ENCODE peak calls at places on chromosome 10, in five cellular contexts. One of them, this sample, is unnamed.

GRCh38 chr10:37794305-37794976 is 63.0 kb downstream of the ZNF248 start:
- DNase-seq in tibial nerve: no peak
- DNase-seq in body of pancreas: no peak
- DNase-seq in IMR-90: no peak
- DNase-seq in adrenal gland: no peak
- DNase-seq in this sample: no peak

GRCh38 chr10:5584895-5585516 is 60.2 kb downstream of the CALML3 start:
- DNase-seq in body of pancreas: no peak
- DNase-seq in IMR-90: peak
- DNase-seq in adrenal gland: no peak
- DNase-seq in tibial nerve: no peak
- DNase-seq in this sample: no peak

GRCh38 chr10:95273393-95274312 is 17.1 kb downstream of the PDLIM1 start:
- DNase-seq in body of pancreas: no peak
- DNase-seq in adrenal gland: no peak
- DNase-seq in IMR-90: peak
- DNase-seq in tibial nerve: peak
- DNase-seq in this sample: peak

GRCh38 chr10:13839430-13839986 is 252.7 kb downstream of the PRPF18 start:
- DNase-seq in IMR-90: peak
- DNase-seq in tibial nerve: no peak
- DNase-seq in adrenal gland: no peak
- DNase-seq in body of pancreas: no peak
- DNase-seq in this sample: peak

GRCh38 chr10:114767589-114768393 is 53.8 kb upstream of the FHIP2A start:
- DNase-seq in IMR-90: peak
- DNase-seq in adrenal gland: peak
- DNase-seq in tibial nerve: no peak
- DNase-seq in body of pancreas: peak
- DNase-seq in this sample: no peak

GRCh38 chr10:113497203-113497602 is 55.6 kb upstream of the HABP2 start:
- DNase-seq in adrenal gland: no peak
- DNase-seq in IMR-90: no peak
- DNase-seq in body of pancreas: no peak
- DNase-seq in tibial nerve: no peak
- DNase-seq in this sample: no peak

GRCh38 chr10:117216611-117217195 is 19.4 kb downstream of the KCNK18 start:
- DNase-seq in IMR-90: peak
- DNase-seq in tibial nerve: peak
- DNase-seq in adrenal gland: peak
- DNase-seq in body of pancreas: peak
- DNase-seq in this sample: peak

GRCh38 chr10:88256013-88256680 is 327.0 kb downstream of the RNLS start:
- DNase-seq in body of pancreas: peak
- DNase-seq in tibial nerve: peak
- DNase-seq in adrenal gland: no peak
- DNase-seq in IMR-90: no peak
- DNase-seq in this sample: peak

GRCh38 chr10:52486840-52487611 is 172.9 kb downstream of the DKK1 start:
- DNase-seq in adrenal gland: no peak
- DNase-seq in body of pancreas: no peak
- DNase-seq in tibial nerve: no peak
- DNase-seq in IMR-90: peak
- DNase-seq in this sample: no peak

GRCh38 chr10:98344589-98345038 is 70.4 kb downstream of the PYROXD2 start:
- DNase-seq in adrenal gland: peak
- DNase-seq in tibial nerve: peak
- DNase-seq in body of pancreas: peak
- DNase-seq in IMR-90: peak
- DNase-seq in this sample: peak

GRCh38 chr10:79264942-79265341 is 82.3 kb upstream of the PPIF start:
- DNase-seq in tibial nerve: no peak
- DNase-seq in IMR-90: peak
- DNase-seq in adrenal gland: no peak
- DNase-seq in body of pancreas: no peak
- DNase-seq in this sample: no peak

GRCh38 chr10:110056822-110057221 is 49.0 kb downstream of the ADD3 start:
- DNase-seq in adrenal gland: no peak
- DNase-seq in IMR-90: peak
- DNase-seq in tibial nerve: no peak
- DNase-seq in body of pancreas: no peak
- DNase-seq in this sample: no peak

GRCh38 chr10:113520606-113521481 is 32.0 kb upstream of the HABP2 start:
- DNase-seq in IMR-90: peak
- DNase-seq in adrenal gland: peak
- DNase-seq in body of pancreas: peak
- DNase-seq in tibial nerve: peak
- DNase-seq in this sample: peak

GRCh38 chr10:95133016-95133752 is 60.9 kb upstream of the ACSM6 start:
- DNase-seq in IMR-90: peak
- DNase-seq in adrenal gland: peak
- DNase-seq in tibial nerve: peak
- DNase-seq in body of pancreas: peak
- DNase-seq in this sample: peak

GRCh38 chr10:124217031-124217430 is 123.6 kb upstream of the CHST15 start:
- DNase-seq in tibial nerve: no peak
- DNase-seq in body of pancreas: no peak
- DNase-seq in IMR-90: no peak
- DNase-seq in adrenal gland: no peak
- DNase-seq in this sample: no peak

GRCh38 chr10:4767033-4767814 is 58.8 kb upstream of the AKR1E2 start:
- DNase-seq in IMR-90: peak
- DNase-seq in adrenal gland: no peak
- DNase-seq in tibial nerve: peak
- DNase-seq in body of pancreas: no peak
- DNase-seq in this sample: no peak

GRCh38 chr10:63227207-63227895 is 94.2 kb downstream of the NRBF2 start:
- DNase-seq in body of pancreas: no peak
- DNase-seq in tibial nerve: no peak
- DNase-seq in adrenal gland: no peak
- DNase-seq in IMR-90: no peak
- DNase-seq in this sample: no peak

GRCh38 chr10:92829042-92829785 is 19.1 kb upstream of the EXOC6 start:
- DNase-seq in IMR-90: no peak
- DNase-seq in body of pancreas: no peak
- DNase-seq in adrenal gland: no peak
- DNase-seq in tibial nerve: no peak
- DNase-seq in this sample: no peak

GRCh38 chr10:118342638-118343020 is 505 bp upstream of the FAM204A start:
- DNase-seq in IMR-90: no peak
- DNase-seq in adrenal gland: no peak
- DNase-seq in tibial nerve: no peak
- DNase-seq in body of pancreas: peak
- DNase-seq in this sample: no peak

GRCh38 chr10:61059636-61060035 is 115.7 kb upstream of the RHOBTB1 start:
- DNase-seq in body of pancreas: no peak
- DNase-seq in IMR-90: no peak
- DNase-seq in adrenal gland: no peak
- DNase-seq in tibial nerve: no peak
- DNase-seq in this sample: no peak

GRCh38 chr10:90884414-90884813 is 12.6 kb downstream of the RPP30 start:
- DNase-seq in IMR-90: peak
- DNase-seq in adrenal gland: no peak
- DNase-seq in tibial nerve: no peak
- DNase-seq in body of pancreas: no peak
- DNase-seq in this sample: no peak

GRCh38 chr10:80168679-80169380 is 36.3 kb downstream of the PLAC9 start:
- DNase-seq in IMR-90: peak
- DNase-seq in tibial nerve: no peak
- DNase-seq in body of pancreas: peak
- DNase-seq in adrenal gland: no peak
- DNase-seq in this sample: no peak

GRCh38 chr10:99233000-99233679 is 2.5 kb downstream of the HPSE2 start:
- DNase-seq in tibial nerve: no peak
- DNase-seq in adrenal gland: no peak
- DNase-seq in IMR-90: no peak
- DNase-seq in body of pancreas: no peak
- DNase-seq in this sample: no peak

GRCh38 chr10:100882681-100883321 is 30.0 kb upstream of the SLF2 start:
- DNase-seq in adrenal gland: no peak
- DNase-seq in body of pancreas: no peak
- DNase-seq in IMR-90: peak
- DNase-seq in tibial nerve: no peak
- DNase-seq in this sample: no peak

DNA sequence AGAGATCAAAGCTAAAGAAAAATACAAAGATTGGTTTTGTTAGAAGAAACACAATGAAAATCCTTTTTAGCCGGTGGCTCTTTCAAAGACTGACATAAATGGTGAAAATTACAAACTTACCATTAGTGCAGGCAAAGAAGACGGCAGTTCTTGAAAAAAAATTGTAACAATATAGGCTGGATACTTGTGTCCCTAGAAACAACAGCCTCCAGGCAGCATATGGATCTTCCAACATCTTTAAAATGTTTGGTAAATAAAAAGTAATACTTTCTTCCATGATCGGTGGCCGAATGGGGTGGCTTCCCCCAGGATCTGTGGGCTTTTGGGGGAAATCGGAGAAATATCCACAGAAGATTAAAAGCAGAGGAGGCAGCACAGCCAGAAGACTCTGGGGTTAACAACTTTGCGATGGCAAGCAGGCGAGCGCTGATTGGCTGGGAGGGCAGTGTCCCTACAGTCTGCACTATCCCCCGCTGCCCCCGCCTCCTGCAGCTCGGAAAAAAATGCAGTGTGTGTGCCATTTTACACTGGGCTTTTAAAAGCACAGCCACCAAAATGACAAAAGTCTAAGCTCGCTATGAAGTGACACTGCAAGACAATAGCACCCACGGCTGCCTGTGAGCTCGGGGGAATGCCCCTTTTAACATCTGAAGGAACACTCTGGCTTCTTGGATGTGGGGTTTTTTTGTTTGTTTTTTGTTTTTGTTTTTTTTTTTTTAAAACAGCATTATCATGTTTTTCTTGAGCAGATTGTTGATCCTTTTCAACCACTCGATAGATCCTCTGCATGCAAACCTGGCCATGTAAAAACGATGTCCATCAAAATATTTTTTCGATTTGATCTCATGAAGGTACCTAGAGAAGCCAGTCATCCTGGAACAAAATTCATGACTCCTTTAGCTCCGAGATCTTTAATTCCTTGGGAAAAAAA is 31.7 kb upstream of the EPC1 start:
- DNase-seq in adrenal gland: peak
- DNase-seq in tibial nerve: peak
- DNase-seq in body of pancreas: peak
- DNase-seq in IMR-90: peak
- DNase-seq in this sample: peak
- TF ChIP-seq POLR2A in adrenal gland: no peak
- TF ChIP-seq POLR2A in tibial nerve: peak
- TF ChIP-seq POLR2A in body of pancreas: peak
- TF ChIP-seq POLR2A in IMR-90: peak
- TF ChIP-seq POLR2A in this sample: peak

GRCh38 chr10:27225011-27225590 is 15.5 kb downstream of the ACBD5 start:
- DNase-seq in adrenal gland: no peak
- DNase-seq in IMR-90: no peak
- DNase-seq in tibial nerve: no peak
- DNase-seq in body of pancreas: no peak
- DNase-seq in this sample: no peak
- H3K27ac ChIP-seq in adrenal gland: no peak
- H3K27ac ChIP-seq in IMR-90: no peak
- H3K27ac ChIP-seq in tibial nerve: no peak
- H3K27ac ChIP-seq in body of pancreas: no peak
- H3K27ac ChIP-seq in this sample: no peak

DNA sequence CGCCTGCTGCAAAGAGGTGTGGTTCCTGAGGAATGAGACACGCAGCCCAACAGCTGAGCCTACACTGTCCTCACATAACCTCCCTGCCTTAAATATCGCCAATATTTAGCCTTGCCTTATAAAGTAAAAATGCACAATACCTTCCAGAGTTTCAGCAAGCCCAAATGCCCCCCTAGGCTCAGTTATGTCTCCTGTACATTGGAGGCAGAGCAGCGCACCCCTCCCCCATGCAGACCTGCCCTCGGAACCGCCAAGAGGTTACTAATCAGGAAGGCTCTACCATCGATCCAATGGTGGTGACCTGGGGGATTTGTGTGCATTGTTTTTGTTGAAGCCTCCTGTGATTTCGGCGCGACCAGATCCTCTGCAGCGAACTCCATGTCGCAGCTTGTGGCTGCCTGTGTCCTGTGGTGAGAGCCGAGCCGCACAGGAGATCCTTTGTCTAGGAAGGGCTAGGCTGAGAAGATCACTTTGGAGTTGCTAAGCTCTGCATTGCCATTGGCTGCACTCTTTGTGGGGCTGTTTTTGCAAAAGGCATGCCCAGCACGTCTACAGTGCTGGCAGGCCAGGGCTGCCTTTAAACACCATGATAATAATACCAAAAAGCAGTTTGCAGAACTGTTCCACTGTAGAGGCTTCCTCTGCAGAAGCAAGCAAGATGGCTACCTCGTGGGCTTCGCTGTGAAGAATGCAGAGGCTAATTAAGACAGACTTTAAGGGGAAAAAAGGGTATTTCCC is 40.1 kb downstream of the TET1 start:
- DNase-seq in tibial nerve: peak
- DNase-seq in IMR-90: peak
- DNase-seq in body of pancreas: peak
- DNase-seq in adrenal gland: peak
- DNase-seq in this sample: peak
- TF ChIP-seq POLR2A in tibial nerve: peak
- TF ChIP-seq POLR2A in IMR-90: no peak
- TF ChIP-seq POLR2A in body of pancreas: peak
- TF ChIP-seq POLR2A in adrenal gland: peak
- TF ChIP-seq POLR2A in this sample: no peak

GRCh38 chr10:22228943-22229755 is 11.3 kb upstream of the EBLN1 start:
- DNase-seq in IMR-90: peak
- DNase-seq in body of pancreas: peak
- DNase-seq in tibial nerve: peak
- DNase-seq in adrenal gland: peak
- DNase-seq in this sample: peak

GRCh38 chr10:22229756-22230330 is 12.0 kb upstream of the EBLN1 start:
- DNase-seq in IMR-90: no peak
- DNase-seq in tibial nerve: no peak
- DNase-seq in body of pancreas: no peak
- DNase-seq in adrenal gland: no peak
- DNase-seq in this sample: no peak

GRCh38 chr10:22228167-22228938 is 10.5 kb upstream of the EBLN1 start:
- DNase-seq in tibial nerve: no peak
- DNase-seq in body of pancreas: no peak
- DNase-seq in IMR-90: no peak
- DNase-seq in adrenal gland: no peak
- DNase-seq in this sample: no peak

GRCh38 chr10:22231260-22231659 is 13.4 kb upstream of the EBLN1 start:
- DNase-seq in tibial nerve: no peak
- DNase-seq in body of pancreas: no peak
- DNase-seq in IMR-90: no peak
- DNase-seq in adrenal gland: no peak
- DNase-seq in this sample: no peak

DNA sequence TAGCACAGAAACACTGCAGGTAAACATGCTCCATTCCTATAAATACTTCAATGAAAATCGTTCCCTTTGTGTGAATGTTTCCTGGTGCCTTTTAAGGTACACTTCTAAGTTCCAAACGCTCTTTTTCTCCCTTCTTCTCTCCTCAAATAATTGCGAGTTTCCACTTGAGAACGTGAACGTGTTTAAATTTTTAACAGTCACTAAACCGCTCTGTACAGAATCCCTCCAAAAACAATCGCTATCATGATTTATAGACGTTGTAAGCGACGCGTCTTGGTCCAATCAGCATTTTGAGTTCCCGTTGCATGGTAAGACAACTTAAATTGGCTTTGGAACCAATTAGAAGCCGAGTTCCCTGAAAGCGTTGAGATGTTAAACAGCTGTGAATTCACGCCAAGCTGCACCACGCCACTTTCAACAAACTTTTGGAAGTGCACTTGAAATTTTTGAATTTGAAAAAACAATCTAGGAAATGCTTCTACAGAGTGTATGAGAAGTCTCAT is 12.6 kb upstream of the EBLN1 start:
- DNase-seq in body of pancreas: no peak
- DNase-seq in tibial nerve: no peak
- DNase-seq in adrenal gland: no peak
- DNase-seq in IMR-90: peak
- DNase-seq in this sample: no peak
- H3K27ac ChIP-seq in body of pancreas: peak
- H3K27ac ChIP-seq in tibial nerve: peak
- H3K27ac ChIP-seq in adrenal gland: peak
- H3K27ac ChIP-seq in IMR-90: no peak
- H3K27ac ChIP-seq in this sample: peak

This sample was measured in gastrocnemius medialis.